ENCODE peak calls at places on chromosomes 4 and X, in nine cellular contexts. One of them, this sample, is unnamed. For H3K27me3, the result is how much of the 10 kb centered on the place peaks cover.

GRCh38 chrX:140432328-140433025 is 72.4 kb downstream of the SOX3 start:
- DNase-seq in mesenchymal stem cell: no peak
- DNase-seq in adipocyte: no peak
- DNase-seq in BJ: no peak
- DNase-seq in H7: no peak
- DNase-seq in testis: peak
- DNase-seq in hepatocyte: peak
- DNase-seq in cardiac muscle cell: no peak
- DNase-seq in endothelial cell of umbilical vein: no peak
- DNase-seq in this sample: no peak

GRCh38 chr4:101158136-101158485 is 189.2 kb downstream of the PPP3CA start:
- DNase-seq in mesenchymal stem cell: no peak
- DNase-seq in adipocyte: peak
- DNase-seq in BJ: no peak
- DNase-seq in H7: no peak
- DNase-seq in testis: no peak
- DNase-seq in hepatocyte: no peak
- DNase-seq in cardiac muscle cell: no peak
- DNase-seq in endothelial cell of umbilical vein: no peak
- DNase-seq in this sample: peak

GRCh38 chr4:56626963-56627362 is 54.1 kb downstream of the HOPX start:
- DNase-seq in mesenchymal stem cell: no peak
- DNase-seq in adipocyte: no peak
- DNase-seq in BJ: no peak
- DNase-seq in H7: no peak
- DNase-seq in testis: no peak
- DNase-seq in hepatocyte: no peak
- DNase-seq in cardiac muscle cell: no peak
- DNase-seq in endothelial cell of umbilical vein: peak
- DNase-seq in this sample: no peak

GRCh38 chrX:97399400-97399799 is 515.7 kb downstream of the RPA4 start:
- DNase-seq in mesenchymal stem cell: peak
- DNase-seq in adipocyte: peak
- DNase-seq in BJ: peak
- DNase-seq in H7: no peak
- DNase-seq in testis: no peak
- DNase-seq in hepatocyte: no peak
- DNase-seq in cardiac muscle cell: no peak
- DNase-seq in endothelial cell of umbilical vein: peak
- DNase-seq in this sample: no peak

GRCh38 chr4:24212642-24213041 is 322.8 kb upstream of the PPARGC1A start:
- DNase-seq in mesenchymal stem cell: no peak
- DNase-seq in adipocyte: no peak
- DNase-seq in BJ: no peak
- DNase-seq in H7: no peak
- DNase-seq in testis: no peak
- DNase-seq in hepatocyte: no peak
- DNase-seq in cardiac muscle cell: no peak
- DNase-seq in endothelial cell of umbilical vein: no peak
- DNase-seq in this sample: no peak

GRCh38 chr4:115675721-115676120 is 562.3 kb upstream of the NDST4 start:
- DNase-seq in mesenchymal stem cell: peak
- DNase-seq in adipocyte: no peak
- DNase-seq in BJ: no peak
- DNase-seq in H7: no peak
- DNase-seq in testis: no peak
- DNase-seq in hepatocyte: no peak
- DNase-seq in cardiac muscle cell: no peak
- DNase-seq in endothelial cell of umbilical vein: no peak
- DNase-seq in this sample: peak

GRCh38 chr4:29423836-29424721 is 1296.1 kb upstream of the PCDH7 start:
- DNase-seq in mesenchymal stem cell: peak
- DNase-seq in adipocyte: peak
- DNase-seq in BJ: peak
- DNase-seq in H7: no peak
- DNase-seq in testis: no peak
- DNase-seq in hepatocyte: peak
- DNase-seq in cardiac muscle cell: peak
- DNase-seq in endothelial cell of umbilical vein: peak
- DNase-seq in this sample: peak

GRCh38 chr4:84035568-84035967 is 463.5 kb downstream of the NKX6-1 start:
- DNase-seq in mesenchymal stem cell: no peak
- DNase-seq in adipocyte: no peak
- DNase-seq in BJ: no peak
- DNase-seq in H7: no peak
- DNase-seq in testis: no peak
- DNase-seq in hepatocyte: no peak
- DNase-seq in cardiac muscle cell: no peak
- DNase-seq in endothelial cell of umbilical vein: no peak
- DNase-seq in this sample: peak

GRCh38 chr4:78784255-78784654 is 8.1 kb downstream of the BMP2K start:
- DNase-seq in mesenchymal stem cell: peak
- DNase-seq in adipocyte: peak
- DNase-seq in BJ: peak
- DNase-seq in H7: no peak
- DNase-seq in testis: no peak
- DNase-seq in hepatocyte: no peak
- DNase-seq in cardiac muscle cell: peak
- DNase-seq in endothelial cell of umbilical vein: no peak
- DNase-seq in this sample: no peak

GRCh38 chrX:6225307-6226052 is 3.2 kb downstream of the NLGN4X start:
- DNase-seq in mesenchymal stem cell: no peak
- DNase-seq in adipocyte: no peak
- DNase-seq in BJ: no peak
- DNase-seq in H7: peak
- DNase-seq in testis: no peak
- DNase-seq in hepatocyte: no peak
- DNase-seq in cardiac muscle cell: peak
- DNase-seq in endothelial cell of umbilical vein: no peak
- DNase-seq in this sample: no peak

GRCh38 chr4:3484057-3484973 is 21.2 kb downstream of the DOK7 start:
- DNase-seq in mesenchymal stem cell: no peak
- DNase-seq in adipocyte: peak
- DNase-seq in BJ: no peak
- DNase-seq in H7: no peak
- DNase-seq in testis: no peak
- DNase-seq in hepatocyte: peak
- DNase-seq in cardiac muscle cell: no peak
- DNase-seq in endothelial cell of umbilical vein: no peak
- DNase-seq in this sample: no peak
- H3K27me3 ChIP-seq in mesenchymal stem cell: under half
- H3K27me3 ChIP-seq in adipocyte: under half
- H3K27me3 ChIP-seq in BJ: under half
- H3K27me3 ChIP-seq in H7: under half
- H3K27me3 ChIP-seq in testis: under half
- H3K27me3 ChIP-seq in hepatocyte: under half
- H3K27me3 ChIP-seq in cardiac muscle cell: under half
- H3K27me3 ChIP-seq in endothelial cell of umbilical vein: under half
- H3K27me3 ChIP-seq in this sample: half or more

GRCh38 chrX:115232933-115233496 is 881 bp downstream of the LRCH2 start:
- DNase-seq in mesenchymal stem cell: no peak
- DNase-seq in adipocyte: peak
- DNase-seq in BJ: no peak
- DNase-seq in H7: no peak
- DNase-seq in testis: no peak
- DNase-seq in hepatocyte: no peak
- DNase-seq in cardiac muscle cell: no peak
- DNase-seq in endothelial cell of umbilical vein: peak
- DNase-seq in this sample: no peak

GRCh38 chrX:115229337-115229991 is 4.4 kb downstream of the LRCH2 start:
- DNase-seq in mesenchymal stem cell: no peak
- DNase-seq in adipocyte: no peak
- DNase-seq in BJ: no peak
- DNase-seq in H7: no peak
- DNase-seq in testis: no peak
- DNase-seq in hepatocyte: peak
- DNase-seq in cardiac muscle cell: no peak
- DNase-seq in endothelial cell of umbilical vein: peak
- DNase-seq in this sample: no peak

GRCh38 chrX:115233497-115234219 is at the start of gene LRCH2:
- DNase-seq in mesenchymal stem cell: peak
- DNase-seq in adipocyte: peak
- DNase-seq in BJ: no peak
- DNase-seq in H7: peak
- DNase-seq in testis: peak
- DNase-seq in hepatocyte: peak
- DNase-seq in cardiac muscle cell: peak
- DNase-seq in endothelial cell of umbilical vein: peak
- DNase-seq in this sample: peak

GRCh38 chrX:115234220-115234557 is 293 bp upstream of the LRCH2 start:
- DNase-seq in mesenchymal stem cell: peak
- DNase-seq in adipocyte: peak
- DNase-seq in BJ: no peak
- DNase-seq in H7: no peak
- DNase-seq in testis: no peak
- DNase-seq in hepatocyte: no peak
- DNase-seq in cardiac muscle cell: no peak
- DNase-seq in endothelial cell of umbilical vein: no peak
- DNase-seq in this sample: no peak
- H3K4me3 ChIP-seq in mesenchymal stem cell: peak
- H3K4me3 ChIP-seq in adipocyte: peak
- H3K4me3 ChIP-seq in BJ: peak
- H3K4me3 ChIP-seq in H7: peak
- H3K4me3 ChIP-seq in testis: peak
- H3K4me3 ChIP-seq in hepatocyte: peak
- H3K4me3 ChIP-seq in cardiac muscle cell: peak
- H3K4me3 ChIP-seq in endothelial cell of umbilical vein: peak
- H3K4me3 ChIP-seq in this sample: peak

DNA sequence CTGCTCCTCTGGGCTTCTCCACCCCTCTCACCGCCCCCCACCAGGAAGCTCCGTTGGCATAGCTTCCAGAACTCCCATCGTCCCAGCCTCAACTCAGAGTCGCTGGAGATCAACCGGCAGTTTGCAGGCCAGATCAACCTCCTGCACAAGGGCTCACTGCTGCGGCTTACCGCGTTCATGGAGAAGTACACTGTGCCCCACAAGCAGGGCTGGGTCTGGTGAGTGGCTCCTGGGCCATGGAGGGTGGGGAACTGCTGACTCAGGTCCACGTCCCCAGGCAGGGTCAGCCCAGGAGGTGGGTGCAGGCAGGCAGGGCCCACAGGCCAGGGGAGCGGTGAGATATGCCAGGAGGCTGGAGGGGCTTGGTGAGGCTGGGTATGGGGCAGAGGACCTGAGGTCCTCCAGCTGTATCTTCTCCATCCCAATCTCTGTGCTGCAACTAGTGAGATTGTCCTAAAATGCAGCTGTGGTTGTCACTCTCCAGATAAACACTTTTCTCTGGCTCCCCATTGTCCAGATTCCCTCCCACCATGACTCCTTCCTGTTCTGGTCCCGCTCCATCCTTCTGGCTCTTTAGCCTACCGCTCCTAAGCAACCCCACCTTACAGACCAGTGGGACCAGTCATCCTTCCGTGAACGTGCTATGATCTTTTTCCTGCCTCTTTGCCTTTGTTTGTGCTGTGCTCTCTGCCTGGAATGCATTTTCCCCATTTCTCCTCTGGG is 71.9 kb downstream of the STARD8 start:
- DNase-seq in mesenchymal stem cell: no peak
- DNase-seq in adipocyte: no peak
- DNase-seq in BJ: no peak
- DNase-seq in H7: no peak
- DNase-seq in testis: no peak
- DNase-seq in hepatocyte: no peak
- DNase-seq in cardiac muscle cell: no peak
- DNase-seq in endothelial cell of umbilical vein: no peak
- DNase-seq in this sample: peak
- H3K27me3 ChIP-seq in mesenchymal stem cell: under half
- H3K27me3 ChIP-seq in adipocyte: under half
- H3K27me3 ChIP-seq in BJ: under half
- H3K27me3 ChIP-seq in H7: under half
- H3K27me3 ChIP-seq in testis: under half
- H3K27me3 ChIP-seq in hepatocyte: under half
- H3K27me3 ChIP-seq in cardiac muscle cell: under half
- H3K27me3 ChIP-seq in endothelial cell of umbilical vein: under half
- H3K27me3 ChIP-seq in this sample: under half

GRCh38 chrX:143635915-143636314 is at the start of gene SLITRK4:
- DNase-seq in mesenchymal stem cell: peak
- DNase-seq in adipocyte: no peak
- DNase-seq in BJ: no peak
- DNase-seq in H7: peak
- DNase-seq in testis: peak
- DNase-seq in hepatocyte: peak
- DNase-seq in cardiac muscle cell: peak
- DNase-seq in endothelial cell of umbilical vein: no peak
- DNase-seq in this sample: no peak
- H3K4me3 ChIP-seq in mesenchymal stem cell: peak
- H3K4me3 ChIP-seq in adipocyte: peak
- H3K4me3 ChIP-seq in BJ: no peak
- H3K4me3 ChIP-seq in H7: peak
- H3K4me3 ChIP-seq in testis: peak
- H3K4me3 ChIP-seq in hepatocyte: peak
- H3K4me3 ChIP-seq in cardiac muscle cell: peak
- H3K4me3 ChIP-seq in endothelial cell of umbilical vein: no peak
- H3K4me3 ChIP-seq in this sample: no peak

DNA sequence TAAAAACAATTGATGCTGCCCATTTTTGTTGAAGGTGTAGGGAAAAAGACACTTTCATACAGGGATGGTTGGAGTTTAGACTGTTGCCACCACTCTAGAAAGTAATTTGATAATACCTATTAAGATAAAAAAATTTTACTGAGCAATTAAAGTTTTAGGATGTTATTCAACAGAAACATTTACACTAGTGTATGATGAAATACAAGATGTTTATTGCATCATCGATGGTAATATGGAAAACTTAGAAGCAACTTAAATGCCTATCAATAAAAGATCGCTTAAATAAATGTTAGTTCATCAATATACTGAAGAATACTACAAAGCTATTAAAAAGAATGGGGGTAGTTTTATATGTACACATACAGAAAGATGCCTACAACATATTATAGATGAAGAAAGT is 9.2 kb upstream of the VSIG4 start:
- DNase-seq in mesenchymal stem cell: no peak
- DNase-seq in adipocyte: no peak
- DNase-seq in BJ: no peak
- DNase-seq in H7: no peak
- DNase-seq in testis: no peak
- DNase-seq in hepatocyte: no peak
- DNase-seq in cardiac muscle cell: no peak
- DNase-seq in endothelial cell of umbilical vein: no peak
- DNase-seq in this sample: no peak
- H3K27me3 ChIP-seq in mesenchymal stem cell: under half
- H3K27me3 ChIP-seq in adipocyte: under half
- H3K27me3 ChIP-seq in BJ: under half
- H3K27me3 ChIP-seq in H7: under half
- H3K27me3 ChIP-seq in testis: under half
- H3K27me3 ChIP-seq in hepatocyte: under half
- H3K27me3 ChIP-seq in cardiac muscle cell: under half
- H3K27me3 ChIP-seq in endothelial cell of umbilical vein: under half
- H3K27me3 ChIP-seq in this sample: under half